ENCODE peak calls at places on chromosomes 12 and 14, in four cellular contexts. K, M, S and E are unnamed samples.

GRCh38 chr14:72788972-72789728 is 104.8 kb downstream of the DPF3 start:
- DNase-seq in K (no peak), M (no peak), S (no peak), E (no peak)

GRCh38 chr14:69980457-69981414 is 101.5 kb downstream of the SMOC1 start:
- DNase-seq in K (peak), M (peak), S (no peak), E (no peak)

GRCh38 chr12:100163416-100164152 is 20.9 kb upstream of the BLTP3B start:
- DNase-seq in K (peak), M (peak), S (peak), E (peak)

GRCh38 chr14:22484638-22485037 is 104.4 kb downstream of the DAD1 start:
- DNase-seq in K (no peak), M (no peak), S (peak), E (no peak)

GRCh38 chr14:100633406-100633805 is 46.2 kb upstream of the BEGAIN start:
- DNase-seq in K (no peak), M (no peak), S (no peak), E (no peak)

GRCh38 chr12:68331500-68331868 is 678 bp downstream of the MDM1 start:
- DNase-seq in K (no peak), M (no peak), S (no peak), E (no peak)

GRCh38 chr14:105497671-105498429 is 6.8 kb downstream of the TEDC1 start:
- DNase-seq in K (peak), M (no peak), S (no peak), E (no peak)

GRCh38 chr14:76236172-76237130 is 84.7 kb downstream of the GPATCH2L start:
- DNase-seq in K (no peak), M (no peak), S (no peak), E (no peak)

GRCh38 chr14:60266021-60266937 is 17.3 kb downstream of the PPM1A start:
- DNase-seq in K (no peak), M (no peak), S (no peak), E (no peak)

GRCh38 chr14:95229749-95230148 is 72.4 kb upstream of the DICER1 start:
- DNase-seq in K (no peak), M (no peak), S (no peak), E (no peak)

GRCh38 chr14:96748371-96748770 is 48.8 kb upstream of the VRK1 start:
- DNase-seq in K (no peak), M (no peak), S (no peak), E (no peak)

GRCh38 chr14:91297081-91297711 is 52.7 kb upstream of the GPR68 start:
- DNase-seq in K (no peak), M (no peak), S (no peak), E (no peak)

GRCh38 chr12:121026274-121027045 is 10.2 kb upstream of the C12orf43 start:
- DNase-seq in K (no peak), M (no peak), S (no peak), E (no peak)

GRCh38 chr14:94029671-94030203 is 3.6 kb downstream of the OTUB2 start:
- DNase-seq in K (no peak), M (no peak), S (no peak), E (no peak)

GRCh38 chr12:91332305-91332704 is 149.7 kb upstream of the DCN start:
- DNase-seq in K (no peak), M (no peak), S (peak), E (no peak)

GRCh38 chr12:56126732-56127239 is 1.3 kb upstream of the ESYT1 start:
- DNase-seq in K (no peak), M (no peak), S (no peak), E (no peak)

GRCh38 chr12:57280234-57281062 is 29.5 kb upstream of the STAC3 start:
- DNase-seq in K (peak), M (no peak), S (peak), E (no peak)

GRCh38 chr14:61564623-61565091 is 130.7 kb upstream of the HIF1A start:
- DNase-seq in K (no peak), M (no peak), S (peak), E (no peak)

GRCh38 chr14:61561657-61562276 is 133.5 kb upstream of the HIF1A start:
- DNase-seq in K (peak), M (no peak), S (peak), E (no peak)

GRCh38 chr14:61563880-61564622 is 131.3 kb upstream of the HIF1A start:
- DNase-seq in K (no peak), M (no peak), S (no peak), E (no peak)

GRCh38 chr14:61562321-61563161 is 132.8 kb upstream of the HIF1A start:
- DNase-seq in K (no peak), M (no peak), S (peak), E (no peak)

GRCh38 chr14:61563162-61563511 is 132.2 kb upstream of the HIF1A start:
- DNase-seq in K (no peak), M (no peak), S (no peak), E (no peak)
- H2BK12ac ChIP-seq in K (no peak), M (no peak), S (peak), E (no peak)

GRCh38 chr12:53220857-53221202 is 11.2 kb downstream of the RARG start:
- DNase-seq in K (peak), M (peak), S (peak), E (peak)

GRCh38 chr12:53219956-53220856 is 11.8 kb downstream of the RARG start:
- DNase-seq in K (peak), M (peak), S (peak), E (peak)

GRCh38 chr12:53217930-53218307 is 10.9 kb upstream of the ITGB7 start:
- DNase-seq in K (peak), M (no peak), S (peak), E (no peak)

GRCh38 chr12:53218551-53219114 is 11.6 kb upstream of the ITGB7 start:
- DNase-seq in K (peak), M (no peak), S (no peak), E (no peak)

DNA sequence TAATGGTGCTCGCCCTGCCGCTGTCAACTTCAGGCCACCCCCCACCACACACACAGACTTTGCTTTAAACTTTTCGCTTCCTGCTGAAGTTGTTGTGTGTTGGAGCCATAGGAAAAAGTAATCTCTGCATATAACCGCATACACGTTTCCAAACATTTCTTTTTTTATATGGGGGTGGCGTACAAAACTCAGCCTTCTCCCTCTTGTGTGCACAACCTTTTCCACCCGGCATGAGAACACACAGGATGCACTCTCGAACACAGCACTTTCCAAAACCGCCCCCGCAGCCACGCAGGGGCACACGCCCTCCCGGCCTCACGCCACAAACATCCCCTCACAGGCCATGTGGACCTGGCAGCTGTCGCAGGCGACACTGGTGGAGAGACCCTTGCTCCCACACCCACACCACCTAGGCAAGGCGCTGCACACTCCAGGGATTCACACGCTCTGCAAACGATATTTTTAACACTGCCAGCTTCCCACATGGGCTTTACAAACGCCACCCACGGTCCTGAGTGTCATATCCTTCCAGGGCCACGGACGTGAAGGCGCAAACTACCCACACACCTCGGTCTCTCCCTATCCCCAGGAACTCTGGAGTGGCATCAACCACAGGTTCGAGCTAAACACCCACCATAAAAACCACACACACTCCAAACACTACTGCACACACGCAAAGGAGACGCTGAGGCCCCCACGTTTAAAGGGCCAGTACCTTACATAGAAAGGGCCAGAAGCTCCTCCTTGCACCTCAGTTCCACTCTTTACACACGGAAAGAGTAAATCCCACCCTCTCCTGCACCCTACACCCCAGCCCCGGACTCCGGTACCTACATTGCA is 12.3 kb upstream of the ITGB7 start:
- DNase-seq in K (peak), M (no peak), S (peak), E (no peak)
- H3K18ac ChIP-seq in K (no peak), M (peak), S (peak), E (peak)

GRCh38 chr12:6311822-6312528 is 1.5 kb downstream of the PLEKHG6 start:
- DNase-seq in K (no peak), M (no peak), S (no peak), E (no peak)
- H2BK12ac ChIP-seq in K (no peak), M (no peak), S (no peak), E (no peak)

DNA sequence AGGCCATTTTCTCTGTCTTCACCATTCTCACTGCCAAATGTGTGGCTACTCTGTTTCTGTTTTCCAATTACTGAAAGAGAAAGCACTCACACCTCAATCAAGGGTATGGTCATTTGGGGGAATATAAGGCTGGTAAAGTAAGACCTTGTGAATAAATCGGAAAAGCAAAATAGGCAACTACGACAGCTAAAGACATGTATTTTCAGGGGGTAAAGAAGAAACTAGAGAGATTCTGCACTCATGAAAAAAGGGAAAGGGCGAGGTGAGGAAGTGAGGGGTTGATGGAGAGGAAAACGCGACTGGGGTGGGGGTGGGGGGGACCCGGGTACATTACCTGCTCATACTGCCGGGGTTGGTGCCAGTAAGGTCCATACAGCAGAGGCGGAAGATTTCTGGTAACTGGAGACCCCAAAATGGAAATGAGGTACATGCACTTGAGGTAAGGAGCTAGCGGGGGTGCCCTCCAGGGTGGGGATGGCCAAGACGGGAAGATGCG is 19.3 kb downstream of the CHD8 start:
- DNase-seq in K (no peak), M (no peak), S (no peak), E (no peak)
- H3K18ac ChIP-seq in K (no peak), M (no peak), S (peak), E (no peak)

GRCh38 chr12:19624000-19624399 is 184.7 kb downstream of the AEBP2 start:
- DNase-seq in K (no peak), M (no peak), S (no peak), E (no peak)
- H2BK12ac ChIP-seq in K (no peak), M (no peak), S (no peak), E (no peak)

GRCh38 chr14:92933481-92933880 is 10.5 kb downstream of the CHGA start:
- DNase-seq in K (no peak), M (no peak), S (no peak), E (no peak)

GRCh38 chr14:92937229-92937937 is 14.4 kb downstream of the CHGA start:
- DNase-seq in K (no peak), M (no peak), S (no peak), E (no peak)

GRCh38 chr14:92934196-92935085 is 11.5 kb downstream of the CHGA start:
- DNase-seq in K (no peak), M (no peak), S (no peak), E (no peak)

GRCh38 chr14:92936085-92936484 is 13.1 kb downstream of the CHGA start:
- DNase-seq in K (no peak), M (no peak), S (no peak), E (no peak)

GRCh38 chr14:92935446-92935845 is 12.5 kb downstream of the CHGA start:
- DNase-seq in K (no peak), M (no peak), S (no peak), E (no peak)
- H3K18ac ChIP-seq in K (no peak), M (no peak), S (no peak), E (no peak)